ENCODE peak calls at places on chromosomes 7 and 10, in ten cellular contexts. M is HepG2; N is brain microvascular endothelial cell; I is AG04450; D is cardiac fibroblast; G is CD8-positive, alpha-beta T cell; C is HFF-Myc; A is heart right ventricle; R is astrocyte of the cerebellum; B is cardiac muscle cell. K is an unnamed sample.

GRCh38 chr10:57624066-57624465 is 643.6 kb downstream of the IPMK start:
- DNase-seq in A (no peak), I (no peak), N (no peak), G (no peak), C (no peak), D (no peak), B (no peak), R (no peak), M (no peak), K (peak)

GRCh38 chr7:78134256-78134655 is 335.7 kb downstream of the PHTF2 start:
- DNase-seq in A (no peak), M (peak), N (peak), R (peak), I (peak), B (peak), C (peak), G (no peak), D (peak), K (peak)

GRCh38 chr10:130737622-130738021 is 573.9 kb downstream of the TCERG1L start:
- DNase-seq in D (peak), G (no peak), M (no peak), A (no peak), B (peak), R (no peak), N (no peak), C (no peak), I (no peak), K (peak)

GRCh38 chr10:50404021-50404823 is 152.9 kb upstream of the ASAH2 start:
- DNase-seq in R (no peak), I (no peak), B (no peak), A (no peak), N (no peak), M (peak), G (no peak), C (no peak), D (no peak), K (no peak)

GRCh38 chr7:151376218-151376902 is 33.5 kb downstream of the WDR86 start:
- DNase-seq in D (no peak), I (no peak), G (no peak), A (no peak), M (no peak), R (no peak), B (no peak), N (no peak), C (no peak), K (no peak)

GRCh38 chr7:27697861-27698430 is 35.3 kb upstream of the HIBADH start:
- DNase-seq in N (no peak), G (no peak), B (no peak), D (peak), I (no peak), C (no peak), R (no peak), A (no peak), M (peak), K (peak)

GRCh38 chr10:58268454-58268945 is 462 bp upstream of the CISD1 start:
- DNase-seq in A (no peak), I (no peak), M (no peak), B (no peak), R (no peak), C (no peak), G (no peak), N (no peak), D (no peak), K (no peak)

GRCh38 chr10:49298990-49299815 is at the start of gene C10orf71:
- DNase-seq in B (peak), A (no peak), R (no peak), I (no peak), D (no peak), M (no peak), C (no peak), N (no peak), G (no peak), K (no peak)

GRCh38 chr10:118102116-118102515 is 55.4 kb upstream of the RAB11FIP2 start:
- DNase-seq in R (no peak), M (no peak), I (no peak), N (no peak), D (no peak), C (no peak), A (no peak), G (no peak), B (no peak), K (no peak)

GRCh38 chr10:118107541-118107940 is 60.8 kb upstream of the RAB11FIP2 start:
- DNase-seq in R (no peak), N (no peak), G (no peak), M (no peak), B (no peak), A (no peak), I (no peak), C (no peak), D (no peak), K (no peak)

GRCh38 chr10:118108194-118109026 is 61.7 kb upstream of the RAB11FIP2 start:
- DNase-seq in B (no peak), I (no peak), N (peak), R (no peak), D (no peak), G (no peak), C (peak), A (no peak), M (no peak), K (no peak)

GRCh38 chr10:118107040-118107439 is 60.3 kb upstream of the RAB11FIP2 start:
- DNase-seq in D (no peak), C (no peak), M (no peak), R (no peak), I (no peak), A (no peak), N (no peak), B (no peak), G (no peak), K (peak)

DNA sequence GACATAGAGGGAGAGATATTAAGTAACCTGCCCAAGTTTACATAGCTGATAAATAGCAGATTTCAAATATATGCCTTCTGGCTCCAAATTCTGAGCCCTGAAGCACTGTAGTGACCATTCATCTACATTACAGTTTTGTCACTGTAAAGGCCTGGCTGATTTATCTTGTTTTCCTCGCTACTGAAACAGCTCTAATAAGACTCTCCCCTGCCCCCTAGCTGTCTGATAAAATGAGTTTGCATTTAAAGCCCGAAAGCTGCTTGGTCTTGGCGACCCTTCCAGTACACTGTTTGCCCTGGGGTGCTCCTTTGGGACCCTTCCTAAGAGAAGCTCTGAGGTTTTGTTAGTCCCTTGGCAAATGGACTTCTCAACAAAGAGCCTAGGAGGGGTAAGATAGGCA is 59.7 kb upstream of the RAB11FIP2 start:
- DNase-seq in B (peak), A (no peak), I (no peak), R (no peak), G (no peak), D (peak), N (peak), M (peak), C (peak), K (peak)
- TF ChIP-seq CTCF in B (peak), A (peak), I (peak), R (peak), G (no peak), D (peak), N (peak), M (peak), C (peak), K (peak)

GRCh38 chr10:15167411-15168295 is 840 bp downstream of the NMT2 start:
- DNase-seq in R (no peak), G (peak), A (peak), B (peak), D (peak), M (peak), N (peak), I (no peak), C (no peak), K (peak)

GRCh38 chr10:15168296-15168780 is at the start of gene NMT2:
- DNase-seq in I (no peak), R (no peak), G (no peak), N (no peak), B (peak), A (peak), C (peak), M (peak), D (no peak), K (no peak)

GRCh38 chr10:15163261-15163864 is 5.1 kb downstream of the NMT2 start:
- DNase-seq in G (no peak), B (no peak), A (no peak), D (peak), C (no peak), I (no peak), N (peak), R (no peak), M (no peak), K (no peak)

GRCh38 chr10:15168781-15169554 is 475 bp upstream of the NMT2 start:
- DNase-seq in M (peak), R (peak), G (peak), I (peak), B (peak), N (peak), C (peak), D (peak), A (peak), K (peak)

GRCh38 chr10:15166325-15166724 is 2.2 kb downstream of the NMT2 start:
- DNase-seq in G (no peak), B (no peak), A (no peak), R (no peak), N (no peak), D (no peak), C (no peak), I (no peak), M (no peak), K (no peak)
- H3K4me3 ChIP-seq in G (no peak), B (no peak), A (no peak), R (peak), N (no peak), D (no peak), C (peak), I (peak), M (peak), K (no peak)

GRCh38 chr10:18583575-18584270 is 67.7 kb downstream of the NSUN6 start:
- DNase-seq in M (no peak), D (peak), A (no peak), R (no peak), C (no peak), N (no peak), B (no peak), I (no peak), G (no peak), K (no peak)
- TF ChIP-seq CTCF in M (no peak), D (peak), A (peak), R (no peak), C (peak), N (peak), B (peak), I (peak), G (peak), K (no peak)

GRCh38 chr10:128540806-128541739 is 414.9 kb upstream of the MKI67 start:
- DNase-seq in D (no peak), R (no peak), I (no peak), G (no peak), M (no peak), B (peak), C (no peak), N (no peak), A (peak), K (no peak)
- H3K4me3 ChIP-seq in D (no peak), R (no peak), I (no peak), G (no peak), M (no peak), B (peak), C (no peak), N (no peak), A (no peak), K (no peak)

K was measured in foreskin fibroblast.